ENCODE peak calls at places on chromosome 4, in nine cellular contexts. One of them, this sample, is unnamed.

GRCh38 chr4:8665406-8666360 is 73.1 kb downstream of the CPZ start:
- DNase-seq in bronchial epithelial cell: peak; percentile 20
- DNase-seq in type B pancreatic cell: no peak
- DNase-seq in PC-9: no peak
- DNase-seq in T-helper 2 cell: no peak
- DNase-seq in stimulated activated CD4-positive, alpha-beta T cell treated with anti-CD3 and anti-CD28 coated beads, Interleukin-4, amount 100 ng/mL, for 48 hours: no peak
- DNase-seq in substantia nigra: no peak
- DNase-seq in activated gamma-delta T cell treated with Interleukin-2 at 50 U/mL for 16 hours: no peak
- DNase-seq in stimulated activated CD8-positive, alpha-beta memory T cell treated with anti-CD3 and anti-CD28 coated beads, Interleukin-2, amount 100 ng/mL, for 48 hours: no peak
- DNase-seq in this sample: no peak

GRCh38 chr4:26468283-26468949 is 21.9 kb downstream of the CCKAR start:
- DNase-seq in bronchial epithelial cell: no peak
- DNase-seq in type B pancreatic cell: peak; percentile 36
- DNase-seq in PC-9: no peak
- DNase-seq in T-helper 2 cell: no peak
- DNase-seq in stimulated activated CD4-positive, alpha-beta T cell treated with anti-CD3 and anti-CD28 coated beads, Interleukin-4, amount 100 ng/mL, for 48 hours: no peak
- DNase-seq in substantia nigra: no peak
- DNase-seq in activated gamma-delta T cell treated with Interleukin-2 at 50 U/mL for 16 hours: no peak
- DNase-seq in stimulated activated CD8-positive, alpha-beta memory T cell treated with anti-CD3 and anti-CD28 coated beads, Interleukin-2, amount 100 ng/mL, for 48 hours: no peak
- DNase-seq in this sample: no peak

GRCh38 chr4:142128529-142128928 is 492.1 kb downstream of the IL15 start:
- DNase-seq in bronchial epithelial cell: no peak
- DNase-seq in type B pancreatic cell: no peak
- DNase-seq in PC-9: no peak
- DNase-seq in T-helper 2 cell: no peak
- DNase-seq in stimulated activated CD4-positive, alpha-beta T cell treated with anti-CD3 and anti-CD28 coated beads, Interleukin-4, amount 100 ng/mL, for 48 hours: no peak
- DNase-seq in substantia nigra: no peak
- DNase-seq in activated gamma-delta T cell treated with Interleukin-2 at 50 U/mL for 16 hours: no peak
- DNase-seq in stimulated activated CD8-positive, alpha-beta memory T cell treated with anti-CD3 and anti-CD28 coated beads, Interleukin-2, amount 100 ng/mL, for 48 hours: no peak
- DNase-seq in this sample: no peak

GRCh38 chr4:77092832-77093800 is 17.3 kb upstream of the CCNI start:
- DNase-seq in bronchial epithelial cell: peak; percentile 90
- DNase-seq in type B pancreatic cell: no peak
- DNase-seq in PC-9: no peak
- DNase-seq in T-helper 2 cell: no peak
- DNase-seq in stimulated activated CD4-positive, alpha-beta T cell treated with anti-CD3 and anti-CD28 coated beads, Interleukin-4, amount 100 ng/mL, for 48 hours: no peak
- DNase-seq in substantia nigra: no peak
- DNase-seq in activated gamma-delta T cell treated with Interleukin-2 at 50 U/mL for 16 hours: no peak
- DNase-seq in stimulated activated CD8-positive, alpha-beta memory T cell treated with anti-CD3 and anti-CD28 coated beads, Interleukin-2, amount 100 ng/mL, for 48 hours: no peak
- DNase-seq in this sample: peak; percentile 1

GRCh38 chr4:60590116-60590515 is 610.0 kb upstream of the ADGRL3 start:
- DNase-seq in bronchial epithelial cell: no peak
- DNase-seq in type B pancreatic cell: no peak
- DNase-seq in PC-9: no peak
- DNase-seq in T-helper 2 cell: no peak
- DNase-seq in stimulated activated CD4-positive, alpha-beta T cell treated with anti-CD3 and anti-CD28 coated beads, Interleukin-4, amount 100 ng/mL, for 48 hours: no peak
- DNase-seq in substantia nigra: no peak
- DNase-seq in activated gamma-delta T cell treated with Interleukin-2 at 50 U/mL for 16 hours: no peak
- DNase-seq in stimulated activated CD8-positive, alpha-beta memory T cell treated with anti-CD3 and anti-CD28 coated beads, Interleukin-2, amount 100 ng/mL, for 48 hours: no peak
- DNase-seq in this sample: no peak

GRCh38 chr4:142264961-142265360 is 581.1 kb downstream of the INPP4B start:
- DNase-seq in bronchial epithelial cell: no peak
- DNase-seq in type B pancreatic cell: no peak
- DNase-seq in PC-9: no peak
- DNase-seq in T-helper 2 cell: no peak
- DNase-seq in stimulated activated CD4-positive, alpha-beta T cell treated with anti-CD3 and anti-CD28 coated beads, Interleukin-4, amount 100 ng/mL, for 48 hours: no peak
- DNase-seq in substantia nigra: no peak
- DNase-seq in activated gamma-delta T cell treated with Interleukin-2 at 50 U/mL for 16 hours: no peak
- DNase-seq in stimulated activated CD8-positive, alpha-beta memory T cell treated with anti-CD3 and anti-CD28 coated beads, Interleukin-2, amount 100 ng/mL, for 48 hours: no peak
- DNase-seq in this sample: no peak

GRCh38 chr4:52250124-52250523 is 199.0 kb downstream of the SPATA18 start:
- DNase-seq in bronchial epithelial cell: no peak
- DNase-seq in type B pancreatic cell: no peak
- DNase-seq in PC-9: no peak
- DNase-seq in T-helper 2 cell: no peak
- DNase-seq in stimulated activated CD4-positive, alpha-beta T cell treated with anti-CD3 and anti-CD28 coated beads, Interleukin-4, amount 100 ng/mL, for 48 hours: no peak
- DNase-seq in substantia nigra: no peak
- DNase-seq in activated gamma-delta T cell treated with Interleukin-2 at 50 U/mL for 16 hours: no peak
- DNase-seq in stimulated activated CD8-positive, alpha-beta memory T cell treated with anti-CD3 and anti-CD28 coated beads, Interleukin-2, amount 100 ng/mL, for 48 hours: no peak
- DNase-seq in this sample: no peak

GRCh38 chr4:168604496-168605373 is 107.9 kb downstream of the PALLD start:
- DNase-seq in bronchial epithelial cell: peak; percentile 88
- DNase-seq in type B pancreatic cell: no peak
- DNase-seq in PC-9: peak; percentile 83
- DNase-seq in T-helper 2 cell: no peak
- DNase-seq in stimulated activated CD4-positive, alpha-beta T cell treated with anti-CD3 and anti-CD28 coated beads, Interleukin-4, amount 100 ng/mL, for 48 hours: no peak
- DNase-seq in substantia nigra: no peak
- DNase-seq in activated gamma-delta T cell treated with Interleukin-2 at 50 U/mL for 16 hours: no peak
- DNase-seq in stimulated activated CD8-positive, alpha-beta memory T cell treated with anti-CD3 and anti-CD28 coated beads, Interleukin-2, amount 100 ng/mL, for 48 hours: no peak
- DNase-seq in this sample: no peak

GRCh38 chr4:147825451-147826287 is 93.8 kb downstream of the ARHGAP10 start:
- DNase-seq in bronchial epithelial cell: peak; percentile 39
- DNase-seq in type B pancreatic cell: no peak
- DNase-seq in PC-9: no peak
- DNase-seq in T-helper 2 cell: no peak
- DNase-seq in stimulated activated CD4-positive, alpha-beta T cell treated with anti-CD3 and anti-CD28 coated beads, Interleukin-4, amount 100 ng/mL, for 48 hours: no peak
- DNase-seq in substantia nigra: no peak
- DNase-seq in activated gamma-delta T cell treated with Interleukin-2 at 50 U/mL for 16 hours: no peak
- DNase-seq in stimulated activated CD8-positive, alpha-beta memory T cell treated with anti-CD3 and anti-CD28 coated beads, Interleukin-2, amount 100 ng/mL, for 48 hours: no peak
- DNase-seq in this sample: no peak

GRCh38 chr4:169615467-169616106 is 3.2 kb upstream of the NEK1 start:
- DNase-seq in bronchial epithelial cell: peak; percentile 69
- DNase-seq in type B pancreatic cell: no peak
- DNase-seq in PC-9: no peak
- DNase-seq in T-helper 2 cell: no peak
- DNase-seq in stimulated activated CD4-positive, alpha-beta T cell treated with anti-CD3 and anti-CD28 coated beads, Interleukin-4, amount 100 ng/mL, for 48 hours: no peak
- DNase-seq in substantia nigra: no peak
- DNase-seq in activated gamma-delta T cell treated with Interleukin-2 at 50 U/mL for 16 hours: no peak
- DNase-seq in stimulated activated CD8-positive, alpha-beta memory T cell treated with anti-CD3 and anti-CD28 coated beads, Interleukin-2, amount 100 ng/mL, for 48 hours: no peak
- DNase-seq in this sample: no peak

GRCh38 chr4:174563399-174563798 is 41.1 kb upstream of the HPGD start:
- DNase-seq in bronchial epithelial cell: no peak
- DNase-seq in type B pancreatic cell: no peak
- DNase-seq in PC-9: no peak
- DNase-seq in T-helper 2 cell: no peak
- DNase-seq in stimulated activated CD4-positive, alpha-beta T cell treated with anti-CD3 and anti-CD28 coated beads, Interleukin-4, amount 100 ng/mL, for 48 hours: no peak
- DNase-seq in substantia nigra: no peak
- DNase-seq in activated gamma-delta T cell treated with Interleukin-2 at 50 U/mL for 16 hours: no peak
- DNase-seq in stimulated activated CD8-positive, alpha-beta memory T cell treated with anti-CD3 and anti-CD28 coated beads, Interleukin-2, amount 100 ng/mL, for 48 hours: no peak
- DNase-seq in this sample: peak; percentile 3

GRCh38 chr4:53196872-53197759 is 168.7 kb downstream of the SCFD2 start:
- DNase-seq in bronchial epithelial cell: peak; percentile 79
- DNase-seq in type B pancreatic cell: no peak
- DNase-seq in PC-9: no peak
- DNase-seq in T-helper 2 cell: no peak
- DNase-seq in stimulated activated CD4-positive, alpha-beta T cell treated with anti-CD3 and anti-CD28 coated beads, Interleukin-4, amount 100 ng/mL, for 48 hours: no peak
- DNase-seq in substantia nigra: no peak
- DNase-seq in activated gamma-delta T cell treated with Interleukin-2 at 50 U/mL for 16 hours: no peak
- DNase-seq in stimulated activated CD8-positive, alpha-beta memory T cell treated with anti-CD3 and anti-CD28 coated beads, Interleukin-2, amount 100 ng/mL, for 48 hours: no peak
- DNase-seq in this sample: peak; percentile 77

GRCh38 chr4:170675568-170676262 is 586.0 kb upstream of the AADAT start:
- DNase-seq in bronchial epithelial cell: peak; percentile 23
- DNase-seq in type B pancreatic cell: no peak
- DNase-seq in PC-9: no peak
- DNase-seq in T-helper 2 cell: no peak
- DNase-seq in stimulated activated CD4-positive, alpha-beta T cell treated with anti-CD3 and anti-CD28 coated beads, Interleukin-4, amount 100 ng/mL, for 48 hours: no peak
- DNase-seq in substantia nigra: no peak
- DNase-seq in activated gamma-delta T cell treated with Interleukin-2 at 50 U/mL for 16 hours: no peak
- DNase-seq in stimulated activated CD8-positive, alpha-beta memory T cell treated with anti-CD3 and anti-CD28 coated beads, Interleukin-2, amount 100 ng/mL, for 48 hours: no peak
- DNase-seq in this sample: peak; percentile 6

GRCh38 chr4:186416451-186417060 is 138.8 kb downstream of the MTNR1A start:
- DNase-seq in bronchial epithelial cell: no peak
- DNase-seq in type B pancreatic cell: no peak
- DNase-seq in PC-9: no peak
- DNase-seq in T-helper 2 cell: no peak
- DNase-seq in stimulated activated CD4-positive, alpha-beta T cell treated with anti-CD3 and anti-CD28 coated beads, Interleukin-4, amount 100 ng/mL, for 48 hours: no peak
- DNase-seq in substantia nigra: no peak
- DNase-seq in activated gamma-delta T cell treated with Interleukin-2 at 50 U/mL for 16 hours: no peak
- DNase-seq in stimulated activated CD8-positive, alpha-beta memory T cell treated with anti-CD3 and anti-CD28 coated beads, Interleukin-2, amount 100 ng/mL, for 48 hours: no peak
- DNase-seq in this sample: no peak

GRCh38 chr4:88600129-88600849 is 8.0 kb downstream of the HERC3 start:
- DNase-seq in bronchial epithelial cell: peak; percentile 97
- DNase-seq in type B pancreatic cell: no peak
- DNase-seq in PC-9: peak; percentile 91
- DNase-seq in T-helper 2 cell: no peak
- DNase-seq in stimulated activated CD4-positive, alpha-beta T cell treated with anti-CD3 and anti-CD28 coated beads, Interleukin-4, amount 100 ng/mL, for 48 hours: no peak
- DNase-seq in substantia nigra: no peak
- DNase-seq in activated gamma-delta T cell treated with Interleukin-2 at 50 U/mL for 16 hours: no peak
- DNase-seq in stimulated activated CD8-positive, alpha-beta memory T cell treated with anti-CD3 and anti-CD28 coated beads, Interleukin-2, amount 100 ng/mL, for 48 hours: no peak
- DNase-seq in this sample: no peak

GRCh38 chr4:58136611-58137010 is 1026.4 kb upstream of the IGFBP7 start:
- DNase-seq in bronchial epithelial cell: no peak
- DNase-seq in type B pancreatic cell: no peak
- DNase-seq in PC-9: no peak
- DNase-seq in T-helper 2 cell: no peak
- DNase-seq in stimulated activated CD4-positive, alpha-beta T cell treated with anti-CD3 and anti-CD28 coated beads, Interleukin-4, amount 100 ng/mL, for 48 hours: no peak
- DNase-seq in substantia nigra: no peak
- DNase-seq in activated gamma-delta T cell treated with Interleukin-2 at 50 U/mL for 16 hours: no peak
- DNase-seq in stimulated activated CD8-positive, alpha-beta memory T cell treated with anti-CD3 and anti-CD28 coated beads, Interleukin-2, amount 100 ng/mL, for 48 hours: no peak
- DNase-seq in this sample: no peak

GRCh38 chr4:73525611-73526010 is 44.1 kb downstream of the AFM start:
- DNase-seq in bronchial epithelial cell: no peak
- DNase-seq in type B pancreatic cell: no peak
- DNase-seq in PC-9: no peak
- DNase-seq in T-helper 2 cell: no peak
- DNase-seq in stimulated activated CD4-positive, alpha-beta T cell treated with anti-CD3 and anti-CD28 coated beads, Interleukin-4, amount 100 ng/mL, for 48 hours: no peak
- DNase-seq in substantia nigra: no peak
- DNase-seq in activated gamma-delta T cell treated with Interleukin-2 at 50 U/mL for 16 hours: no peak
- DNase-seq in stimulated activated CD8-positive, alpha-beta memory T cell treated with anti-CD3 and anti-CD28 coated beads, Interleukin-2, amount 100 ng/mL, for 48 hours: no peak
- DNase-seq in this sample: no peak

GRCh38 chr4:105990933-105991332 is 95.7 kb downstream of the NPNT start:
- DNase-seq in bronchial epithelial cell: peak; percentile 96
- DNase-seq in type B pancreatic cell: no peak
- DNase-seq in PC-9: peak; percentile 64
- DNase-seq in T-helper 2 cell: no peak
- DNase-seq in stimulated activated CD4-positive, alpha-beta T cell treated with anti-CD3 and anti-CD28 coated beads, Interleukin-4, amount 100 ng/mL, for 48 hours: no peak
- DNase-seq in substantia nigra: no peak
- DNase-seq in activated gamma-delta T cell treated with Interleukin-2 at 50 U/mL for 16 hours: no peak
- DNase-seq in stimulated activated CD8-positive, alpha-beta memory T cell treated with anti-CD3 and anti-CD28 coated beads, Interleukin-2, amount 100 ng/mL, for 48 hours: no peak
- DNase-seq in this sample: peak; percentile 86

GRCh38 chr4:150080875-150081274 is 2.6 kb downstream of the DCLK2 start:
- DNase-seq in bronchial epithelial cell: no peak
- DNase-seq in type B pancreatic cell: no peak
- DNase-seq in PC-9: no peak
- DNase-seq in T-helper 2 cell: no peak
- DNase-seq in stimulated activated CD4-positive, alpha-beta T cell treated with anti-CD3 and anti-CD28 coated beads, Interleukin-4, amount 100 ng/mL, for 48 hours: no peak
- DNase-seq in substantia nigra: no peak
- DNase-seq in activated gamma-delta T cell treated with Interleukin-2 at 50 U/mL for 16 hours: no peak
- DNase-seq in stimulated activated CD8-positive, alpha-beta memory T cell treated with anti-CD3 and anti-CD28 coated beads, Interleukin-2, amount 100 ng/mL, for 48 hours: no peak
- DNase-seq in this sample: peak; percentile 5

GRCh38 chr4:71275570-71275969 is 63.2 kb upstream of the SLC4A4 start:
- DNase-seq in bronchial epithelial cell: no peak
- DNase-seq in type B pancreatic cell: no peak
- DNase-seq in PC-9: no peak
- DNase-seq in T-helper 2 cell: no peak
- DNase-seq in stimulated activated CD4-positive, alpha-beta T cell treated with anti-CD3 and anti-CD28 coated beads, Interleukin-4, amount 100 ng/mL, for 48 hours: no peak
- DNase-seq in substantia nigra: no peak
- DNase-seq in activated gamma-delta T cell treated with Interleukin-2 at 50 U/mL for 16 hours: no peak
- DNase-seq in stimulated activated CD8-positive, alpha-beta memory T cell treated with anti-CD3 and anti-CD28 coated beads, Interleukin-2, amount 100 ng/mL, for 48 hours: no peak
- DNase-seq in this sample: no peak

GRCh38 chr4:132123870-132124623 is 1025.0 kb upstream of the PCDH10 start:
- DNase-seq in bronchial epithelial cell: peak; percentile 36
- DNase-seq in type B pancreatic cell: no peak
- DNase-seq in PC-9: no peak
- DNase-seq in T-helper 2 cell: no peak
- DNase-seq in stimulated activated CD4-positive, alpha-beta T cell treated with anti-CD3 and anti-CD28 coated beads, Interleukin-4, amount 100 ng/mL, for 48 hours: no peak
- DNase-seq in substantia nigra: no peak
- DNase-seq in activated gamma-delta T cell treated with Interleukin-2 at 50 U/mL for 16 hours: no peak
- DNase-seq in stimulated activated CD8-positive, alpha-beta memory T cell treated with anti-CD3 and anti-CD28 coated beads, Interleukin-2, amount 100 ng/mL, for 48 hours: no peak
- DNase-seq in this sample: peak; percentile 51